ENCODE peak calls at places on chromosome 1, in four cellular contexts. O, E, I and L are unnamed samples.

GRCh38 chr1:40662864-40663263 is 2.6 kb downstream of the RIMS3 start:
- DNase-seq in E (peak), I (no peak), O (peak), L (no peak)

GRCh38 chr1:33470495-33471012 is 1.9 kb upstream of the ZSCAN20 start:
- DNase-seq in I (peak), E (peak), O (peak), L (peak)

GRCh38 chr1:26084844-26085243 is 17.4 kb upstream of the TRIM63 start:
- DNase-seq in O (no peak), E (no peak), I (no peak), L (no peak)

GRCh38 chr1:172638885-172639831 is 19.7 kb upstream of the FASLG start:
- DNase-seq in I (no peak), E (peak), O (peak), L (peak)

GRCh38 chr1:108830119-108831008 is 26.5 kb downstream of the AKNAD1 start:
- DNase-seq in O (no peak), I (no peak), E (peak), L (peak)

GRCh38 chr1:101128211-101128727 is 102.7 kb upstream of the DPH5 start:
- DNase-seq in O (peak), I (no peak), E (no peak), L (no peak)

GRCh38 chr1:58392083-58392482 is 154.4 kb downstream of the OMA1 start:
- DNase-seq in O (no peak), E (no peak), I (no peak), L (no peak)

GRCh38 chr1:40495315-40495903 is 13.2 kb upstream of the EXO5 start:
- DNase-seq in O (peak), I (no peak), E (no peak), L (no peak)

GRCh38 chr1:89754518-89754917 is 66.3 kb upstream of the LRRC8D start:
- DNase-seq in I (no peak), E (peak), O (no peak), L (no peak)

GRCh38 chr1:230268371-230269170 is 157.6 kb downstream of the PGBD5 start:
- DNase-seq in I (peak), O (peak), E (peak), L (peak)

GRCh38 chr1:245805503-245805902 is 650.7 kb downstream of the KIF26B start:
- DNase-seq in O (no peak), I (no peak), E (no peak), L (no peak)

DNA sequence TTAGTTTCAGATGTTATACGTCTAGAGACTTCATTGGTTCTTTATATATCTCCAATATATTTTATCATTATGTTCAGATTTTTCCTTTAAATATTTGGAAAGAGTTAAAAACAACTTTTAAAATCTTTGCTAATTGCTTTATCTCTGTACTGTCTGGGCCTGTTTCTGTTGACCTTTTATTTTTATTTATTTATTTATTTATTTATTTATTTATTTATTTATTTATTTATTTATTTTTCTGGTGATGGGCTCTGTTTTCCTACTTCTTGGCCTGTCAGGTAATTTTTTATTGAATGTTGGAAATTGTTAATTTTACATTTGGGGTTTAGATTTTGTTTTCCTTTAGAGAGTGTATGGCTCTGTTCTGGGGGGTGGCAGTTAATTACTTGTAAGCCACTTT is 279.7 kb upstream of the KAZN start:
- DNase-seq in E (no peak), I (no peak), O (no peak), L (no peak)
- H3K9ac ChIP-seq in E (no peak), I (no peak), O (no peak), L (no peak)

GRCh38 chr1:244652699-244653438 is at the start of gene DESI2:
- DNase-seq in E (peak), I (peak), O (peak), L (peak)
- H3K23ac ChIP-seq in E (peak), I (no peak), O (no peak), L (no peak)

GRCh38 chr1:201591981-201592380 is 53.1 kb downstream of the NAV1 start:
- DNase-seq in I (peak), E (no peak), O (no peak), L (no peak)
- H3K9ac ChIP-seq in I (no peak), E (no peak), O (no peak), L (no peak)

GRCh38 chr1:28865997-28866650 is 48.2 kb upstream of the EPB41 start:
- DNase-seq in I (no peak), O (no peak), E (no peak), L (no peak)

GRCh38 chr1:28864695-28865094 is 49.7 kb upstream of the EPB41 start:
- DNase-seq in I (no peak), O (no peak), E (no peak), L (no peak)

GRCh38 chr1:28871631-28872401 is 42.6 kb upstream of the EPB41 start:
- DNase-seq in E (no peak), I (no peak), O (no peak), L (no peak)

GRCh38 chr1:28869952-28870351 is 44.4 kb upstream of the EPB41 start:
- DNase-seq in I (no peak), E (no peak), O (no peak), L (no peak)

GRCh38 chr1:28867850-28868249 is 46.5 kb upstream of the EPB41 start:
- DNase-seq in O (no peak), I (no peak), E (no peak), L (no peak)
- H3K23ac ChIP-seq in O (no peak), I (no peak), E (no peak), L (no peak)